ENCODE peak calls at places on chromosomes 4 and X, in nine cellular contexts. O is spleen, D is GM20000, P is mesothelial cell of epicardium, V is progenitor cell of endocrine pancreas, U is neural progenitor cell, S is astrocyte of the spinal cord, G is kidney, Z is lower lobe of right lung. N is an unnamed sample.

GRCh38 chr4:41930139-41930831 is 4.9 kb upstream of the TMEM33 start:
- DNase-seq in O (no peak), D (no peak), U (no peak), V (no peak), G (no peak), P (no peak), Z (no peak), S (no peak), N (no peak)

GRCh38 chr4:8362483-8362882 is 78.0 kb downstream of the ACOX3 start:
- DNase-seq in P (no peak), O (no peak), G (no peak), D (no peak), S (no peak), V (no peak), U (no peak), Z (no peak), N (no peak)

GRCh38 chrX:21959362-21960051 is 19.0 kb downstream of the SMS start:
- DNase-seq in U (no peak), O (no peak), G (no peak), Z (no peak), D (no peak), V (no peak), S (no peak), P (no peak), N (no peak)

GRCh38 chr4:87499415-87500106 is 29.6 kb downstream of the SPARCL1 start:
- DNase-seq in Z (no peak), P (no peak), D (peak; percentile 29), O (no peak), G (no peak), S (no peak), V (no peak), U (no peak), N (no peak)

GRCh38 chr4:6087669-6088068 is 69.4 kb upstream of the C4orf50 start:
- DNase-seq in G (no peak), D (no peak), O (no peak), Z (no peak), S (no peak), U (peak; percentile 79), P (no peak), V (no peak), N (no peak)

GRCh38 chr4:148030486-148030885 is 298.6 kb downstream of the ARHGAP10 start:
- DNase-seq in U (no peak), O (no peak), D (no peak), Z (no peak), P (no peak), S (peak; percentile 61), V (no peak), G (no peak), N (no peak)

GRCh38 chrX:100812216-100813158 is 7.7 kb upstream of the CSTF2 start:
- DNase-seq in U (no peak), S (no peak), D (no peak), P (no peak), G (no peak), O (no peak), V (no peak), Z (no peak), N (no peak)

GRCh38 chr4:32025840-32026459 is 1305.8 kb downstream of the PCDH7 start:
- DNase-seq in S (peak; percentile 55), P (no peak), G (no peak), Z (no peak), U (no peak), D (no peak), O (no peak), V (no peak), N (peak; percentile 10)

DNA sequence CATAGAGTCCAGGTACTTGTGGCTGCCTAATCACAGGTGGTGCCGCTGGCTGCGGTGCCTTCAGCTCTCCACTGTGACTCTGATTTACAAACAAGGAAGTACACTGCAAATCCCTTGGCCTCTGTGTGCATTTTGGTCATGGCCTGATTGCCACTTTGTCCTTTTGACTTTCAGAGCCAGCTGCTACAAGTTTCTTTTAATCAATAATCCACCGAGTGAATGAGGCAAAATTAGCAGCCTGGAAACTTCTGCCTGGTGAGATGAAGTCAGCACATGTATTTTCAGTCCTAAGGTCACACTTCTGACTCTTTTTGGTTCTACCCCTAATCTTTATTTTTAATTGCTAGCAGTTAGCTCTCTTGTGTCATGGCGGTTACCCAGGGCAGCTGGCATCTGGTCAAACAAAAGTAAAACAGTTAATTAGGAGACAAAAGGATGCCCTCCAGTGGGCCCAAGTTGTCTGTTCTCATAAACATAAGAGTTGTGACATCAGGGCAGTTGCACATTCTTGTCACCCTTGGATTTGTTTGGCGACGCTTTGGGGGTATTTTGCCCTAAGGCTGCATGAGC is 62.3 kb upstream of the LNX1 start:
- DNase-seq in P (no peak), V (peak; percentile 18), U (peak; percentile 28), S (peak; percentile 18), Z (no peak), O (no peak), G (peak; percentile 80), D (no peak), N (peak; percentile 70)
- TF ChIP-seq CTCF in P (no peak), V (no peak), U (no peak), S (no peak), Z (no peak), O (no peak), G (peak; percentile 5), D (no peak), N (no peak)

GRCh38 chrX:131783555-131784338 is 239.4 kb upstream of the STK26 start:
- DNase-seq in S (peak; percentile 92), O (no peak), U (no peak), P (no peak), D (no peak), V (no peak), Z (no peak), G (no peak), N (peak; percentile 16)
- TF ChIP-seq CTCF in S (peak; percentile 39), O (no peak), U (no peak), P (no peak), D (no peak), V (no peak), Z (no peak), G (peak; percentile 23), N (no peak)

DNA sequence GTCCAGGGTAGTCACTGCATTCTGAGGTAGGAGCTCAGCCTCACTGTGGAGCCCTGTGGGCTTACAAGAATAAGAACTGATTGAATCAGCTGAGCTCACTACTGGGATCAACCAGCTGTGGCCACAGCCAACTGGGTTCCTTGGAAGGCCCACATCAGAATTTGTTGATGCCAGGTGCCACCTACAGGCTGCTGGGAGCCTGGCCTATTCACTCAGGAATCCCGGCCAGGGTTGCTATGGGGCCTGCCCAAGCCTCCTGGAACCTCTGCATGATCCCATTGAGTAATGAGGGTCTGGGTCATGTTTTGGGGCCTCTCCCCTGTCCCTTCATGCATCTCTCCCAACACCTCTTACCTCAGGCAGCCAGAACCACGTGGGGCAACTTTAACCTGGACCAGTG is 53.9 kb upstream of the KIAA1210 start:
- DNase-seq in U (peak; percentile 40), Z (no peak), P (no peak), D (no peak), G (no peak), O (no peak), V (no peak), S (no peak), N (no peak)
- TF ChIP-seq CTCF in U (peak; percentile 41), Z (no peak), P (no peak), D (no peak), G (no peak), O (no peak), V (peak; percentile 13), S (peak; percentile 30), N (peak; percentile 7)

GRCh38 chr4:82268826-82269193 is 105.0 kb downstream of the HNRNPD start:
- DNase-seq in G (no peak), V (no peak), Z (no peak), U (no peak), S (no peak), O (no peak), P (no peak), D (no peak), N (no peak)
- TF ChIP-seq CTCF in G (no peak), V (no peak), Z (no peak), U (no peak), S (no peak), O (peak; percentile 23), P (no peak), D (no peak), N (no peak)

GRCh38 chrX:6363193-6363592 is 134.5 kb upstream of the NLGN4X start:
- DNase-seq in V (no peak), S (no peak), G (no peak), D (no peak), U (no peak), P (no peak), Z (no peak), O (no peak), N (no peak)
- TF ChIP-seq CTCF in V (peak; percentile 36), S (no peak), G (no peak), D (no peak), U (peak; percentile 41), P (no peak), Z (no peak), O (no peak), N (no peak)

DNA sequence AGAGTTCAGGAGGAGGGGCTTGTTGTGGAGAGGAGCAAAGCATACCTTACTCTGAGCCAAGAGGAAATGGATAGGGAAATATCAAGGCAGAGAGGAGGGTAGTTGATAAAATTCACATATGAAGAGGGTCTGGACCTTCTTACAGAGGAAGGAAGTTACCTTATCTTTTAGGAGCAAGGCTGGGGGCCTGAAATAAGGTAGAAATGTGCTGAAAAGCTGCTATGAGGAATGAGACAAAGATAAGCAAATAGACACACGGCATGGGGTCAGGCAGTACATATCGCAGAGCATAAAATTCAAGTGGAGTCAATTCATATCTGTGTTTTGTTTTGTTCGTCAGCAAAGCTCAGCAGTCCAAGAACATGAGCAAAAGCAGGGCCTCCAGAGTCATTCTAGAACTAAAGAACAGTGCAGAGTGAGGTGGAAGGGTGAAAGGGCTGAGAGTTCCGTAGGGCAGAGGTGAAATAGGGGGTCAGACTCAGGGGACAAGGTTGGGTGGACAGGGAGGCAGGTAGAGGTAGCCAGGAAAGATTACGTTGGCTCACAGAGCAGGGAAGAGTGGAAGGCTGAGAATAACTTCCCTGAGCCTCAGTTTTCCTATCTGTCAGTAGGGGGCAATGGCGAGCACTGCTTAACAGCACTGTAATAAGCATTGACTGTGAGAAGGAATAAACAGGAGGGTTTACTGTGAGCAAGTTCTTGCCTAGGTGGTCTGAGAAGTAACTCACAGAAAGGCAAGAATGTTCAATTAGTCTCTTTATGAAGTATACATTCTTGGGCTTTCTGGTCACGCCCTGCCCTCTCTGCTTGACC is 9.2 kb downstream of the VSIG4 start:
- DNase-seq in V (no peak), Z (no peak), S (no peak), O (no peak), P (no peak), G (no peak), D (peak; percentile 11), U (peak; percentile 47), N (no peak)
- TF ChIP-seq CTCF in V (peak; percentile 55), Z (peak; percentile 47), S (peak; percentile 48), O (peak; percentile 64), P (peak; percentile 31), G (peak; percentile 47), D (peak; percentile 30), U (peak; percentile 63), N (peak; percentile 43)

DNA sequence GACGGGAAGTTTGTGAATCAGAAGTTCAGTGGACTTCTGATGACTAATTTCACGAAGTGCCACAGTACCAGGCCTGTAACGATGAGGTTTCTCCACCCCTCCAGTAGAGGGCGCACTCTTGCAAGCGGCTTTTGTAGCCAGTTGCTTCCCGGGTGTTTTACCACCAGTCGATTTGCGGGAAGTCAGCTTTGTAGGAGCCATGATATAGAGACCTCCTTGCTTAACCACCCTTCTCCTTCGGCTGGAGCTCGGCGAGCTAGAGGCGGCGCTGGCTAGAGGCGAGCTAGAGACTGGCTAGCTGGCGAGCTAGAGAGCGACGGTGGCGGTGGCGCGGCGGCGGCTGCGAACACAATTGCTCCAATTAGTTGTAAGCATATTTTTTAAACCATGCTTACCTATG is 72.0 kb downstream of the IL1RAPL1 start:
- DNase-seq in V (no peak), O (no peak), U (no peak), P (no peak), G (no peak), S (no peak), D (no peak), Z (no peak), N (no peak)
- TF ChIP-seq CTCF in V (peak; percentile 25), O (no peak), U (peak; percentile 43), P (peak; percentile 70), G (no peak), S (peak; percentile 33), D (no peak), Z (no peak), N (no peak)